ENCODE peak calls at places on chromosome 3, in seven cellular contexts. I is suprapubic skin, Y is GM12891, F is transverse colon, D is esophagus squamous epithelium, B is heart left ventricle, Z is sigmoid colon. J is an unnamed sample.

GRCh38 chr3:182565916-182566524 is 227.3 kb upstream of the ATP11B start:
- DNase-seq in I (no peak), B (no peak), Y (no peak), F (no peak), Z (no peak), D (no peak), J (no peak)

GRCh38 chr3:8436667-8437287 is 64.8 kb upstream of the LMCD1 start:
- DNase-seq in B (no peak), Z (no peak), I (no peak), Y (no peak), D (no peak), F (no peak), J (no peak)

GRCh38 chr3:41026394-41027177 is 172.7 kb upstream of the CTNNB1 start:
- DNase-seq in D (no peak), I (no peak), Z (peak; percentile 82), F (peak; percentile 17), Y (no peak), B (peak; percentile 88), J (no peak)

GRCh38 chr3:184659797-184660301 is 52.0 kb downstream of the MAGEF1 start:
- DNase-seq in B (no peak), D (no peak), F (no peak), I (no peak), Y (no peak), Z (no peak), J (no peak)

GRCh38 chr3:134325106-134325705 is 49.0 kb downstream of the AMOTL2 start:
- DNase-seq in B (no peak), F (no peak), I (no peak), D (no peak), Z (peak; percentile 30), Y (no peak), J (no peak)

GRCh38 chr3:136932518-136932917 is 25.3 kb upstream of the IL20RB start:
- DNase-seq in D (no peak), B (no peak), Y (no peak), Z (no peak), F (no peak), I (no peak), J (no peak)

GRCh38 chr3:129184396-129184656 is 630 bp upstream of the CNBP start:
- DNase-seq in D (no peak), I (no peak), Z (peak; percentile 73), B (peak; percentile 40), F (peak; percentile 26), Y (no peak), J (no peak)

GRCh38 chr3:120615863-120616599 is 19.9 kb downstream of the NDUFB4 start:
- DNase-seq in D (no peak), B (peak; percentile 77), F (peak; percentile 15), Y (no peak), Z (peak; percentile 76), I (peak; percentile 76), J (peak; percentile 14)

GRCh38 chr3:134312873-134313838 is 61.1 kb downstream of the AMOTL2 start:
- DNase-seq in B (peak; percentile 84), D (no peak), Z (peak; percentile 91), Y (no peak), I (peak; percentile 79), F (peak; percentile 63), J (peak; percentile 65)

DNA sequence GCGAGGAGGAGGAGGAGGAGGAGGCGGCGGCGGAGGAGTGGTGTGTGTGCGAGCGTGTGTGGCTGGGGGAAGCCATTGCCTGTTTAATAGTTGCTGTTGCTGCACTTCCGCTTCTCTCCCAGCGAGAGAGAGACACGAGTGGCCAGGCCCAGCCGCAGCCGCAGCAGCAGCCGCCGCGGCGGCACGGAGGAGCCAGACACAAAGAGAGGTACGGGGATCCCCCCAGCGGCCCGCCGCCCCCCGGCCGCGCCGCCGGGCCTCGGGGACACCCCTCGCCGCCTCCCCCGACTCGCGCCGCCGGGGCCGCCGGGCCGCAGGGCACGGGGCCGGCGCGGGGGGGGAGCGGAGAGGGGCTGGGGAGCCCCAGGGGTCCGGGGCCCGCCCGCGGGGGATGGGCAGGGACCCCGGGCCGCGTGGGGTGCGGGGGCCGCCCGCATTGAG is at the start of gene UBE2E1:
- DNase-seq in I (peak; percentile 80), Z (peak; percentile 87), D (peak; percentile 36), Y (peak; percentile 57), B (peak; percentile 86), F (peak; percentile 76), J (peak; percentile 61)
- TF ChIP-seq POLR2A in I (no peak), Z (no peak), D (no peak), Y (peak; percentile 73), B (peak; percentile 42), F (peak; percentile 46), J (peak; percentile 50)

GRCh38 chr3:53255360-53255774 is 455 bp downstream of the TKT start:
- DNase-seq in F (peak; percentile 37), I (no peak), Y (no peak), Z (no peak), B (peak; percentile 58), D (no peak), J (no peak)

GRCh38 chr3:53254810-53255359 is 937 bp downstream of the TKT start:
- DNase-seq in I (peak; percentile 76), Y (peak; percentile 65), F (peak; percentile 86), Z (peak; percentile 88), B (peak; percentile 72), D (no peak), J (peak; percentile 69)

GRCh38 chr3:53256704-53257055 is 858 bp upstream of the TKT start:
- DNase-seq in Y (no peak), F (no peak), I (no peak), Z (no peak), D (no peak), B (no peak), J (no peak)

GRCh38 chr3:53257465-53257864 is 1.6 kb upstream of the TKT start:
- DNase-seq in F (no peak), Z (no peak), I (no peak), D (no peak), B (no peak), Y (no peak), J (no peak)

GRCh38 chr3:53255775-53256703 is at the start of gene TKT:
- DNase-seq in F (peak; percentile 90), Y (peak; percentile 93), Z (peak; percentile 93), B (peak; percentile 89), D (peak; percentile 40), I (peak; percentile 88), J (peak; percentile 85)
- TF ChIP-seq POLR2A in F (peak; percentile 63), Y (peak; percentile 77), Z (peak; percentile 37), B (peak; percentile 74), D (no peak), I (no peak), J (peak; percentile 73)

GRCh38 chr3:53184701-53185100 is 23.7 kb downstream of the PRKCD start:
- DNase-seq in Z (no peak), B (peak; percentile 13), Y (no peak), F (no peak), D (no peak), I (no peak), J (no peak)

GRCh38 chr3:53186726-53187125 is 25.7 kb downstream of the PRKCD start:
- DNase-seq in I (no peak), B (no peak), F (no peak), Z (no peak), Y (no peak), D (no peak), J (no peak)

GRCh38 chr3:53183514-53183913 is 22.5 kb downstream of the PRKCD start:
- DNase-seq in I (no peak), B (peak; percentile 15), Y (no peak), Z (no peak), D (no peak), F (no peak), J (no peak)

GRCh38 chr3:53187430-53187829 is 26.4 kb downstream of the PRKCD start:
- DNase-seq in I (no peak), Z (no peak), Y (no peak), D (no peak), F (no peak), B (no peak), J (no peak)

GRCh38 chr3:53185761-53186465 is 24.9 kb downstream of the PRKCD start:
- DNase-seq in B (no peak), Y (no peak), Z (no peak), I (no peak), F (no peak), D (no peak), J (no peak)
- TF ChIP-seq POLR2A in B (no peak), Y (no peak), Z (no peak), I (no peak), F (no peak), D (no peak), J (no peak)

DNA sequence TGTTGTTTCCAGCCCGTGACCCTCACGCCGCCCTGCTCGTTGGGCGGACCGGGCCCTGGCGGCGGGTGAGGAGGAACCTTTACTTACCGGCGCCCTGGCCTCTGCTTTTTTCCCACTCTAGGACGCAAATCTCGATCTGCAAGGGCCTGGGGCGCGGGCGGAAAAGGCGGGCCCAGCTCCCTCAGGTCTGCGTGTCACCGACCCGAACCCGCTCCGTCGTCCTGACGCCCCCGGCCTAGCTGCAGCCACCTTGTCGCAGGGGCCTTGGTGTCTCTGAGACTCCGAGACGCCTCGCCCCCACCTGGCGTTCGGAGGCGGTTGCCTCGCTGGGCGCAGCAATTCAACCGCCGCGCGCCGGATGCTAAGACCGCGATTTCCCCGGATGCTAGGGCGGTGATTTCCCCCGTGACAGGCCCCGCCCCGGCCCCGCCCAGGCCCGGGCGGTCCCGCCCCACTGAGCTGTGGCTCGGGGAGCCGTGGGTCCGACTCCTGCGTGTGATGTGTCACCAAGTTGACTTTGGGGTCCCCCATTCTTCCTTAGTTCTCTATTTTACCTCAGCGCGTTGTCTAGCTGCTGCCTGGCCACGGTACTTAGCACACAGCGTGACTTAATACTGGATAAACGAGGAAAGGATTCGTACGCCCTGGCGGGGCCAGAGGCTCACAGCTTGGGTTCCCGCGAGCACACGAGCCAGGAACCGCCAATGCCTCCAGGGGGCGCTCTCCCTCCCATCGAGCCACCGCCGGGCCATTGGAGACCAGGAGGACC is at the start of gene RPL39L:
- DNase-seq in F (peak; percentile 87), D (peak; percentile 36), I (peak; percentile 84), Y (peak; percentile 93), Z (peak; percentile 87), B (peak; percentile 79), J (peak; percentile 68)
- TF ChIP-seq POLR2A in F (peak; percentile 32), D (no peak), I (no peak), Y (peak; percentile 53), Z (no peak), B (peak; percentile 42), J (peak; percentile 38)

DNA sequence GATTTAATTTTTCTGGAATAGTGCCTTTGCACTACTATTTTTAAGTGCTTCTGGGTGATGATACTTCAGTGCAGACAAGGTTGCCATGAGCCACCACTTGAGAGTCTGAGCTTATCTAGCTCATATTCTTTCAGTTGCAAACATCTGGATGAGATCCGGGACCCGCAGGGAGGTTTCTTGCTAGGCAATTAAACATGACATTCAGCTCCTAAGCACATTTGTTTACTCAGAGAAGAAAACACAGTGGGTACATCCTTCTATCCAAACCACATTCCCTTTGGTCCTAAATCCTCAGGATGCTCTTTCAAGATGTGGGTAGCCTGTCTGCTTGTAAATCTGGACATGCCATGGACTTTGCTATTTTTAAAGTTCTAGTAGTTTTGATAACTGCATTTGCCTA is 12.0 kb downstream of the PLSCR1 start:
- DNase-seq in Z (no peak), Y (no peak), D (no peak), B (no peak), I (no peak), F (no peak), J (no peak)
- TF ChIP-seq POLR2A in Z (no peak), Y (no peak), D (no peak), B (no peak), I (no peak), F (no peak), J (no peak)